ENCODE peak calls at places on chromosomes 5 and 9, in five cellular contexts. U, B, Q, S and R are unnamed samples.

GRCh38 chr5:110086658-110087388 is 397.1 kb downstream of the MAN2A1 start:
- DNase-seq in U (peak; percentile 50), B (no peak), Q (no peak), S (no peak), R (no peak)

GRCh38 chr5:135221696-135222095 is 177.3 kb downstream of the MACROH2A1 start:
- DNase-seq in U (no peak), B (no peak), Q (no peak), S (no peak), R (no peak)

GRCh38 chr5:89255845-89256463 is 373.0 kb upstream of the MEF2C start:
- DNase-seq in U (no peak), B (no peak), Q (no peak), S (no peak), R (no peak)

GRCh38 chr9:128911529-128912035 is 9.2 kb upstream of the PHYHD1 start:
- DNase-seq in U (no peak), B (no peak), Q (no peak), S (no peak), R (no peak)

GRCh38 chr5:34791761-34792244 is 47.2 kb upstream of the TTC23L start:
- DNase-seq in U (no peak), B (no peak), Q (no peak), S (no peak), R (no peak)

GRCh38 chr5:127410906-127411780 is 106.3 kb upstream of the PRRC1 start:
- DNase-seq in U (no peak), B (no peak), Q (no peak), S (no peak), R (no peak)

GRCh38 chr9:136372561-136373299 is 739 bp downstream of the CARD9 start:
- DNase-seq in U (peak; percentile 20), B (no peak), Q (no peak), S (no peak), R (no peak)

GRCh38 chr5:132253008-132253441 is 4.5 kb upstream of the PDLIM4 start:
- DNase-seq in U (no peak), B (peak; percentile 21), Q (no peak), S (no peak), R (no peak)

GRCh38 chr9:108919517-108919916 is 14.4 kb downstream of the ELP1 start:
- DNase-seq in U (no peak), B (no peak), Q (no peak), S (peak; percentile 5), R (no peak)